ENCODE peak calls at places on chromosomes 2 and 18, in nine cellular contexts. Y is BJ, R is tibial artery, K is activated B cell treated with CpG ODN at 0.5 μM for 24 hours, S is PC-3, L is sigmoid colon, W is fibroblast of the aortic adventitia, F is heart left ventricle, A is left ventricle myocardium inferior. O is an unnamed sample.
A peak's percentile ranks its signal among the peaks of the same experiment; 100 is the strongest.

GRCh38 chr2:99861376-99861760 is 281.0 kb downstream of the AFF3 start:
- DNase-seq in Y (no peak), R (no peak), K (no peak), S (no peak), L (no peak), W (peak; percentile 67), F (no peak), A (no peak), O (no peak)

GRCh38 chr2:205751621-205752031 is 69.3 kb downstream of the NRP2 start:
- DNase-seq in Y (no peak), R (no peak), K (no peak), S (peak; percentile 50), L (no peak), W (no peak), F (no peak), A (no peak), O (no peak)

GRCh38 chr2:241136661-241137260 is 12.5 kb downstream of the PASK start:
- DNase-seq in Y (no peak), R (no peak), K (no peak), S (no peak), L (peak; percentile 52), W (no peak), F (no peak), A (no peak), O (no peak)

GRCh38 chr2:70258532-70258875 is 567 bp downstream of the PCYOX1 start:
- DNase-seq in Y (no peak), R (peak; percentile 74), K (no peak), S (peak; percentile 21), L (peak; percentile 90), W (peak; percentile 52), F (peak; percentile 89), A (peak; percentile 85), O (no peak)

GRCh38 chr2:162885281-162886070 is 46.9 kb upstream of the KCNH7 start:
- DNase-seq in Y (no peak), R (no peak), K (no peak), S (no peak), L (no peak), W (no peak), F (no peak), A (no peak), O (no peak)

GRCh38 chr2:98479959-98480524 is 35.4 kb downstream of the INPP4A start:
- DNase-seq in Y (no peak), R (no peak), K (no peak), S (peak; percentile 99), L (peak; percentile 84), W (peak; percentile 64), F (peak; percentile 79), A (peak; percentile 70), O (no peak)

GRCh38 chr2:86211796-86212188 is 12.5 kb downstream of the MRPL35 start:
- DNase-seq in Y (no peak), R (no peak), K (no peak), S (no peak), L (no peak), W (no peak), F (no peak), A (no peak), O (no peak)

GRCh38 chr2:183495079-183495478 is 370.8 kb downstream of the NUP35 start:
- DNase-seq in Y (no peak), R (no peak), K (no peak), S (no peak), L (no peak), W (no peak), F (no peak), A (no peak), O (no peak)

GRCh38 chr2:104595576-104595975 is 258.3 kb upstream of the POU3F3 start:
- DNase-seq in Y (no peak), R (no peak), K (no peak), S (no peak), L (no peak), W (no peak), F (no peak), A (no peak), O (no peak)

GRCh38 chr2:167013227-167013626 is 124.9 kb downstream of the XIRP2 start:
- DNase-seq in Y (no peak), R (no peak), K (no peak), S (peak; percentile 46), L (no peak), W (no peak), F (no peak), A (no peak), O (no peak)

GRCh38 chr2:191451116-191451515 is 205.9 kb downstream of the MYO1B start:
- DNase-seq in Y (no peak), R (no peak), K (no peak), S (no peak), L (no peak), W (no peak), F (no peak), A (no peak), O (no peak)

GRCh38 chr2:96146151-96146880 is 1.1 kb upstream of the DUSP2 start:
- DNase-seq in Y (no peak), R (peak; percentile 55), K (peak; percentile 84), S (no peak), L (peak; percentile 81), W (no peak), F (peak; percentile 84), A (peak; percentile 49), O (peak; percentile 95)

GRCh38 chr18:57431512-57432080 is 3.6 kb upstream of the ONECUT2 start:
- DNase-seq in Y (no peak), R (no peak), K (no peak), S (no peak), L (no peak), W (no peak), F (no peak), A (no peak), O (no peak)

GRCh38 chr2:149858916-149859634 is 271.5 kb upstream of the MMADHC start:
- DNase-seq in Y (peak; percentile 22), R (no peak), K (no peak), S (peak; percentile 65), L (no peak), W (peak; percentile 51), F (no peak), A (no peak), O (no peak)

GRCh38 chr2:111226797-111227700 is 106.3 kb downstream of the BCL2L11 start:
- DNase-seq in Y (peak; percentile 52), R (no peak), K (no peak), S (peak; percentile 3), L (no peak), W (peak; percentile 63), F (no peak), A (no peak), O (no peak)

GRCh38 chr18:49100226-49100968 is 149.6 kb upstream of the SMAD7 start:
- DNase-seq in Y (no peak), R (no peak), K (no peak), S (peak; percentile 70), L (no peak), W (peak; percentile 18), F (no peak), A (no peak), O (no peak)

DNA sequence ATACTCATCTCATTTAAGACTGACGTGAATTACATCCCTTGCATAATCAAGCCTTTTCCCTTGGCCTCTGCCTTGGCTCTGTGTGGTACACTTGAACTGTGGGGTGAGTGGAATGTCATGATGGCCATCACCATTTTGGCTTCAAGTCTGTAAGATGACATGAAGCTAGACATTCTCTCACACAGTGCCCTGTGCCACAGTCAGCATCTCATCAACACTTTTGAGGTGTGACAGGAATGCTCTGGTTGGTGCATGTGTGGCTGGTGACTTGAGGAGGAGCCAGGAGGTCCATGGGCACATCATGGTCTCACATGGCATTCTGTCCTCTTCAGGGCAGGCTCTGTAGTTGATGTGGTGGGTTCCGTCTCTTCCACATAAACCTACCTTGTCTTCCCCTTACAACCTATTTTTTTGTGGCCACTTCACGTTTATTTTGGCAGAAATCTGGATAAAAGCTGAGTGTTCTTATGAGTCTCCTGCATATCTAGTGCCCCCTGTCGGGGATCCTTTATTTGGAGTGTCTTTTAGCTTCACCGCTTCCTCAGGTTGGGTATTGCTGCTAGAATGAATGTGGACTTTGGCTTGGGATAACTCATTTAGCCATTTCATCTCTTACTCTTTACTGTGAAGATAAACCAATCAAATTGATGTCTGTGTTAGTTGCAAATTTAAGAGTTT is 28.1 kb downstream of the MAP4K4 start:
- DNase-seq in Y (no peak), R (no peak), K (no peak), S (peak; percentile 24), L (no peak), W (no peak), F (no peak), A (no peak), O (no peak)
- TF ChIP-seq CTCF in Y (no peak), R (no peak), K (no peak), S (peak; percentile 52), L (no peak), W (no peak), F (no peak), A (peak; percentile 26), O (peak; percentile 41)

DNA sequence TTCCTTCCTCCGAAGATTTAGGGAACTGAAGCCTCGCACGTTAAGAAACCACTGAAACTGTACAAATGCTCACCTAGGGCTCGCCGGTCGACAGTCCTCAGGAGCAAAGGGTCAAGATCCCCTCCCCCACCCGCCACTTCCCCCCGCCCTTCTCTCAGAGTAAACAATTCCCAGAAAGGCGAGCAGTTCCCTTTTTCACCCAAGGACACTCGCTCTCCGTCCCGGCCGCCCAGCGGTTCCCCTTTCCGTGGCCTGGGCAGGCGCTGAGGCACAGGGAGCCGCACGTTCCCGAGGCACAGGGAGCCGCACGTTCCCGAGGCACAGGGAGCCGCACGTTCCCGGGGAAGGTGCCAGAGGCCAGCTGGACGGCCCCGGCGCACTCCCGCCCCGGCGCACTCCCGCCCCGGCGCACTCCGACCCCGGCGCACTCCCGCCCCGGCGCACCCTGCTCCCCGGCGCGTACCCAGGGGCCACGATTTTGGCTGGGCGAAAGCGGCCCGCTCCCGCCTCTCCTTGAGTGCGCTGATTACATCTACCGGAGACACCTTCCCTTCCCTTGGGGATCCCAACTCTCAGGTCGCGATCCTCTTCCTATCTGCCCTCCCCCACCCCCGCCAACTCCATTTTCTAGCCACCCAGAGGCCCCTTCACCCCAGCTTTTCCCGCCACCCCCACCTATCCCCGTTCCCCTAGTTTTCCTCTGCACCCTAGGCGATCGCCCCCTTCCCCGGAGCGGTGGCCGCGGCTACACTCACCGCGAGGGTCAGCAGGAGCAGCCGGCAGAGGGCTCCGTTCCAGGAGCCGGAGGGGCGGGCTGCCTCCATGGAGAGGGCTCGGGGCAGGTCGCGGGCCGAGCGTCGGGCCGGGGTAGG is 837 bp downstream of the DSC2 start:
- DNase-seq in Y (no peak), R (peak; percentile 57), K (no peak), S (peak; percentile 23), L (peak; percentile 80), W (no peak), F (peak; percentile 91), A (peak; percentile 84), O (peak; percentile 68)
- TF ChIP-seq CTCF in Y (no peak), R (no peak), K (no peak), S (peak; percentile 25), L (no peak), W (no peak), F (no peak), A (peak; percentile 5), O (no peak)

GRCh38 chr2:223860809-223861738 is 23.7 kb upstream of the AP1S3 start:
- DNase-seq in Y (no peak), R (no peak), K (no peak), S (peak; percentile 95), L (no peak), W (peak; percentile 91), F (no peak), A (no peak), O (no peak)
- TF ChIP-seq CTCF in Y (peak; percentile 24), R (no peak), K (no peak), S (peak; percentile 50), L (no peak), W (peak; percentile 16), F (no peak), A (no peak), O (no peak)

DNA sequence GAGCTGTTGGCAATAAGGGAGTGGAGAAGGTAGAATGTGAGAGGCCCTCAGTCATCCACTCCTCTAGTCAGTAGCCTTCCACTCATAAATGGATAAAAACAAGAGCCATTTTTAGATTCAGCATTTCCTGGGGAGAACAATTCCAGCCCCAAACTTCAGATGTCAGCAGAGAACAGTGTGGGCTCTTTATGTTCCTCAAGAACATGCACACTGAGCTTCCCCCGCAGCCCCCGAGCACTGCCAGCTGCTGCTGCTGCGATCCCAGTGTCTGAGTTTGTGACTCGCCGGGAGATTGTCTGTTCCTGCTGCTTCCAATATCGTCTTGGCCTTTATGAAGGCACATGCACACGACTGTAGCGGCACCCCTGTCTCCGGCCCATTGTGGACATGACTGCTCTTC is 143.7 kb upstream of the CTNNA2 start:
- DNase-seq in Y (no peak), R (no peak), K (no peak), S (no peak), L (no peak), W (no peak), F (no peak), A (no peak), O (no peak)
- TF ChIP-seq CTCF in Y (no peak), R (no peak), K (no peak), S (no peak), L (no peak), W (no peak), F (no peak), A (no peak), O (no peak)